ENCODE peak calls at places on chromosomes 7 and 10, in eight cellular contexts. One of them, this sample, is unnamed. For H3K4me1, the result is how much of the 10 kb centered on the place peaks cover.

GRCh38 chr7:129191272-129191671 is 2.8 kb downstream of the SMO start:
- DNase-seq in endodermal cell: no peak
- DNase-seq in MM.1S: no peak
- DNase-seq in endothelial cell of umbilical vein: no peak
- DNase-seq in CD8-positive, alpha-beta T cell: no peak
- DNase-seq in IMR-90: no peak
- DNase-seq in thoracic aorta: no peak
- DNase-seq in BE2C: no peak
- DNase-seq in this sample: no peak

GRCh38 chr7:94296886-94297285 is 97.8 kb upstream of the COL1A2 start:
- DNase-seq in endothelial cell of umbilical vein: no peak
- DNase-seq in CD8-positive, alpha-beta T cell: no peak
- DNase-seq in endodermal cell: no peak
- DNase-seq in IMR-90: no peak
- DNase-seq in MM.1S: no peak
- DNase-seq in BE2C: no peak
- DNase-seq in thoracic aorta: no peak
- DNase-seq in this sample: no peak

GRCh38 chr10:1579141-1579491 is 158.2 kb downstream of the ADARB2 start:
- DNase-seq in IMR-90: no peak
- DNase-seq in endothelial cell of umbilical vein: no peak
- DNase-seq in CD8-positive, alpha-beta T cell: no peak
- DNase-seq in endodermal cell: no peak
- DNase-seq in BE2C: no peak
- DNase-seq in thoracic aorta: no peak
- DNase-seq in MM.1S: no peak
- DNase-seq in this sample: no peak

GRCh38 chr7:32477649-32477980 is 12.6 kb downstream of the LSM5 start:
- DNase-seq in BE2C: no peak
- DNase-seq in endothelial cell of umbilical vein: no peak
- DNase-seq in IMR-90: no peak
- DNase-seq in endodermal cell: peak
- DNase-seq in CD8-positive, alpha-beta T cell: no peak
- DNase-seq in thoracic aorta: no peak
- DNase-seq in MM.1S: no peak
- DNase-seq in this sample: no peak

GRCh38 chr7:16345979-16346958 is 75.1 kb downstream of the CRPPA start:
- DNase-seq in MM.1S: peak
- DNase-seq in thoracic aorta: no peak
- DNase-seq in endodermal cell: no peak
- DNase-seq in endothelial cell of umbilical vein: no peak
- DNase-seq in CD8-positive, alpha-beta T cell: no peak
- DNase-seq in IMR-90: peak
- DNase-seq in BE2C: no peak
- DNase-seq in this sample: no peak

GRCh38 chr10:6187278-6187677 is 15.5 kb upstream of the PFKFB3 start:
- DNase-seq in MM.1S: no peak
- DNase-seq in CD8-positive, alpha-beta T cell: no peak
- DNase-seq in thoracic aorta: no peak
- DNase-seq in endodermal cell: no peak
- DNase-seq in endothelial cell of umbilical vein: no peak
- DNase-seq in BE2C: no peak
- DNase-seq in IMR-90: no peak
- DNase-seq in this sample: no peak

GRCh38 chr7:78311176-78311575 is 512.6 kb downstream of the PHTF2 start:
- DNase-seq in endodermal cell: no peak
- DNase-seq in MM.1S: no peak
- DNase-seq in CD8-positive, alpha-beta T cell: no peak
- DNase-seq in thoracic aorta: no peak
- DNase-seq in IMR-90: no peak
- DNase-seq in endothelial cell of umbilical vein: no peak
- DNase-seq in BE2C: no peak
- DNase-seq in this sample: no peak

GRCh38 chr10:47261121-47261520 is 38.9 kb upstream of the GDF10 start:
- DNase-seq in endothelial cell of umbilical vein: no peak
- DNase-seq in BE2C: no peak
- DNase-seq in IMR-90: no peak
- DNase-seq in thoracic aorta: no peak
- DNase-seq in CD8-positive, alpha-beta T cell: peak
- DNase-seq in MM.1S: peak
- DNase-seq in endodermal cell: peak
- DNase-seq in this sample: no peak

GRCh38 chr7:158030566-158030965 is 557.1 kb downstream of the PTPRN2 start:
- DNase-seq in IMR-90: no peak
- DNase-seq in BE2C: no peak
- DNase-seq in thoracic aorta: no peak
- DNase-seq in MM.1S: no peak
- DNase-seq in endodermal cell: no peak
- DNase-seq in CD8-positive, alpha-beta T cell: no peak
- DNase-seq in endothelial cell of umbilical vein: no peak
- DNase-seq in this sample: no peak

GRCh38 chr10:68238371-68238770 is 6.5 kb upstream of the ATOH7 start:
- DNase-seq in endothelial cell of umbilical vein: no peak
- DNase-seq in MM.1S: no peak
- DNase-seq in IMR-90: no peak
- DNase-seq in BE2C: no peak
- DNase-seq in thoracic aorta: no peak
- DNase-seq in endodermal cell: peak
- DNase-seq in CD8-positive, alpha-beta T cell: no peak
- DNase-seq in this sample: no peak

GRCh38 chr7:9835204-9835603 is 1138.5 kb upstream of the PHF14 start:
- DNase-seq in endothelial cell of umbilical vein: no peak
- DNase-seq in BE2C: no peak
- DNase-seq in thoracic aorta: no peak
- DNase-seq in CD8-positive, alpha-beta T cell: no peak
- DNase-seq in endodermal cell: no peak
- DNase-seq in MM.1S: no peak
- DNase-seq in IMR-90: no peak
- DNase-seq in this sample: no peak

GRCh38 chr7:16465469-16466086 is at the start of gene SOSTDC1:
- DNase-seq in BE2C: peak
- DNase-seq in MM.1S: no peak
- DNase-seq in CD8-positive, alpha-beta T cell: no peak
- DNase-seq in endodermal cell: peak
- DNase-seq in IMR-90: no peak
- DNase-seq in endothelial cell of umbilical vein: peak
- DNase-seq in thoracic aorta: no peak
- DNase-seq in this sample: peak

GRCh38 chr7:29277436-29278215 is 83.1 kb downstream of the CHN2 start:
- DNase-seq in endodermal cell: peak
- DNase-seq in BE2C: no peak
- DNase-seq in IMR-90: no peak
- DNase-seq in endothelial cell of umbilical vein: no peak
- DNase-seq in thoracic aorta: no peak
- DNase-seq in MM.1S: no peak
- DNase-seq in CD8-positive, alpha-beta T cell: no peak
- DNase-seq in this sample: no peak

GRCh38 chr7:132291446-132291845 is 284.8 kb downstream of the PLXNA4 start:
- DNase-seq in CD8-positive, alpha-beta T cell: no peak
- DNase-seq in thoracic aorta: no peak
- DNase-seq in MM.1S: no peak
- DNase-seq in BE2C: no peak
- DNase-seq in IMR-90: no peak
- DNase-seq in endothelial cell of umbilical vein: no peak
- DNase-seq in endodermal cell: no peak
- DNase-seq in this sample: no peak

GRCh38 chr10:126781817-126782216 is 111.3 kb upstream of the C10orf90 start:
- DNase-seq in endothelial cell of umbilical vein: no peak
- DNase-seq in thoracic aorta: no peak
- DNase-seq in CD8-positive, alpha-beta T cell: no peak
- DNase-seq in MM.1S: no peak
- DNase-seq in endodermal cell: no peak
- DNase-seq in IMR-90: no peak
- DNase-seq in BE2C: no peak
- DNase-seq in this sample: no peak

GRCh38 chr10:117138838-117139580 is 939 bp upstream of the VAX1 start:
- DNase-seq in BE2C: no peak
- DNase-seq in MM.1S: no peak
- DNase-seq in IMR-90: no peak
- DNase-seq in endodermal cell: peak
- DNase-seq in CD8-positive, alpha-beta T cell: no peak
- DNase-seq in endothelial cell of umbilical vein: no peak
- DNase-seq in thoracic aorta: no peak
- DNase-seq in this sample: peak

GRCh38 chr7:151381083-151381332 is 28.8 kb downstream of the WDR86 start:
- DNase-seq in CD8-positive, alpha-beta T cell: no peak
- DNase-seq in MM.1S: no peak
- DNase-seq in endodermal cell: no peak
- DNase-seq in endothelial cell of umbilical vein: no peak
- DNase-seq in thoracic aorta: no peak
- DNase-seq in BE2C: no peak
- DNase-seq in IMR-90: no peak
- DNase-seq in this sample: no peak

GRCh38 chr10:25398680-25399079 is 223.9 kb downstream of the GPR158 start:
- DNase-seq in MM.1S: no peak
- DNase-seq in IMR-90: no peak
- DNase-seq in BE2C: no peak
- DNase-seq in thoracic aorta: no peak
- DNase-seq in endothelial cell of umbilical vein: no peak
- DNase-seq in CD8-positive, alpha-beta T cell: no peak
- DNase-seq in endodermal cell: no peak
- DNase-seq in this sample: peak
- H3K4me1 ChIP-seq in MM.1S: under half
- H3K4me1 ChIP-seq in IMR-90: under half
- H3K4me1 ChIP-seq in BE2C: under half
- H3K4me1 ChIP-seq in thoracic aorta: under half
- H3K4me1 ChIP-seq in endothelial cell of umbilical vein: under half
- H3K4me1 ChIP-seq in CD8-positive, alpha-beta T cell: under half
- H3K4me1 ChIP-seq in endodermal cell: under half
- H3K4me1 ChIP-seq in this sample: under half

GRCh38 chr7:1956141-1956540 is 276.6 kb downstream of the MAD1L1 start:
- DNase-seq in thoracic aorta: no peak
- DNase-seq in BE2C: no peak
- DNase-seq in endodermal cell: no peak
- DNase-seq in endothelial cell of umbilical vein: no peak
- DNase-seq in IMR-90: no peak
- DNase-seq in CD8-positive, alpha-beta T cell: no peak
- DNase-seq in MM.1S: no peak
- DNase-seq in this sample: no peak

GRCh38 chr7:1959305-1959704 is 273.4 kb downstream of the MAD1L1 start:
- DNase-seq in CD8-positive, alpha-beta T cell: no peak
- DNase-seq in endothelial cell of umbilical vein: no peak
- DNase-seq in BE2C: no peak
- DNase-seq in thoracic aorta: no peak
- DNase-seq in endodermal cell: no peak
- DNase-seq in MM.1S: no peak
- DNase-seq in IMR-90: no peak
- DNase-seq in this sample: no peak

GRCh38 chr7:1954366-1955004 is 278.3 kb downstream of the MAD1L1 start:
- DNase-seq in endodermal cell: peak
- DNase-seq in thoracic aorta: no peak
- DNase-seq in IMR-90: no peak
- DNase-seq in CD8-positive, alpha-beta T cell: no peak
- DNase-seq in MM.1S: no peak
- DNase-seq in BE2C: no peak
- DNase-seq in endothelial cell of umbilical vein: no peak
- DNase-seq in this sample: no peak

GRCh38 chr7:1956611-1957470 is 275.9 kb downstream of the MAD1L1 start:
- DNase-seq in endothelial cell of umbilical vein: no peak
- DNase-seq in MM.1S: no peak
- DNase-seq in endodermal cell: no peak
- DNase-seq in CD8-positive, alpha-beta T cell: no peak
- DNase-seq in IMR-90: no peak
- DNase-seq in BE2C: no peak
- DNase-seq in thoracic aorta: no peak
- DNase-seq in this sample: no peak

DNA sequence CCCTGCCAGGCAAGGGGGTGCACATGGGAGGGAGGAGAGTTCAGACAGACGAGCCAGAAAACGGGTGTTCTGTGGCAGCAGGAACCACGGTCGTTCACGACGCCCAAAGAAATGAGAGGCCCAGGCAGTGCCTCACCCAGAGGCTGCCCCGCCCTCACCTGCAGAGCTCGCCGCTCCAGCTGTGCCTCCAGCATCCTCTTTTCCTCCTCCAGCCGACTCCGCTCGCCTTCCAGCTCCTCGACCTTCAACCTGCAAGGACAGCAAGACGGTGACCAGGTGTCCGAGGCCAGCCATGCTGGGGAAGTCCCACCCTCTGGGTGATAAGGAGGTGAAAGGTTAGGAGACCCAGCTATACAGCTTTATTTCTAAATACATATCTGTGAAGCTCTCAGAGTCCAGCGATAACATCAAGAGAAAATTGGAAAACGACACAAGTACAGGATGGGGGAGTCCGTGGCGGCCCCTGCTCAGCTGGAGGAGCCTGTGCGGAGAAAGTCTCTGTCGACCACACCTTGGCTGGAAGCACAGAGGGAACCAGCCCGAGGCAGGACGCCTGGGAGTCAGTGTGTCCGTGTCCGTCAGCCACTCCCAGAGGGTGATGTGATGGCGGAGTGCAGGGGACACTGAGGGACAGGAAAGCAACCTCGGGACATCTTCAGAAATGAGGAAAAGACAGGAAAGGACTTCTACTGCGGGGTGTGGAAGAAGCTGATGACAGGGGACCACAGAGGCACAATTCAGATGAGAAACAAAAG is 275.1 kb downstream of the MAD1L1 start:
- DNase-seq in IMR-90: no peak
- DNase-seq in CD8-positive, alpha-beta T cell: no peak
- DNase-seq in thoracic aorta: no peak
- DNase-seq in endodermal cell: no peak
- DNase-seq in endothelial cell of umbilical vein: no peak
- DNase-seq in BE2C: peak
- DNase-seq in MM.1S: no peak
- DNase-seq in this sample: no peak
- H3K4me3 ChIP-seq in IMR-90: no peak
- H3K4me3 ChIP-seq in CD8-positive, alpha-beta T cell: no peak
- H3K4me3 ChIP-seq in thoracic aorta: no peak
- H3K4me3 ChIP-seq in endodermal cell: no peak
- H3K4me3 ChIP-seq in endothelial cell of umbilical vein: no peak
- H3K4me3 ChIP-seq in BE2C: no peak
- H3K4me3 ChIP-seq in MM.1S: no peak
- H3K4me3 ChIP-seq in this sample: no peak

GRCh38 chr10:23657677-23658076 is 218.8 kb downstream of the OTUD1 start:
- DNase-seq in endodermal cell: no peak
- DNase-seq in IMR-90: no peak
- DNase-seq in MM.1S: no peak
- DNase-seq in endothelial cell of umbilical vein: no peak
- DNase-seq in BE2C: no peak
- DNase-seq in thoracic aorta: no peak
- DNase-seq in CD8-positive, alpha-beta T cell: no peak
- DNase-seq in this sample: no peak

GRCh38 chr10:23656735-23657134 is 217.9 kb downstream of the OTUD1 start:
- DNase-seq in CD8-positive, alpha-beta T cell: no peak
- DNase-seq in IMR-90: no peak
- DNase-seq in MM.1S: peak
- DNase-seq in thoracic aorta: no peak
- DNase-seq in endodermal cell: peak
- DNase-seq in BE2C: no peak
- DNase-seq in endothelial cell of umbilical vein: no peak
- DNase-seq in this sample: peak
- TF ChIP-seq CTCF in CD8-positive, alpha-beta T cell: peak
- TF ChIP-seq CTCF in IMR-90: no peak
- TF ChIP-seq CTCF in MM.1S: peak
- TF ChIP-seq CTCF in thoracic aorta: peak
- TF ChIP-seq CTCF in endodermal cell: peak
- TF ChIP-seq CTCF in BE2C: peak
- TF ChIP-seq CTCF in endothelial cell of umbilical vein: no peak
- TF ChIP-seq CTCF in this sample: no peak

DNA sequence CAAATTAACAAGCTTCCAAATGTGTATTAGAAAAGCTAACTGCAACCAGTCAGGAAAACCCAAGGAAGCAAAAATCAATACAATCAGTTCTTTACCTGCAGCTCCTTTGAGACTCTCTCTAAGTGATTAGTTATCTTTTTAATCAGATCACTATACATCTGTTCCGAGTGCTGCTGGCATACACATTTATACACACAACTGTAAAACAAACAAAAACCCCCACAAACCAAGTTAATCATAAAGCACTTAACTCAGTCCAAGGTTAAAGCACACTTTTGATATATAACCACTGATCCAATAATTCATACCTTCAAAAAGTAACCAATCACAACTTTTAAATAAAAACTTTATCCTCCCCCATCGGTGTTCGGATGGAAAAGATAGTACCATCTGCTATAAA is 25.6 kb downstream of the CACUL1 start:
- DNase-seq in endothelial cell of umbilical vein: no peak
- DNase-seq in MM.1S: no peak
- DNase-seq in BE2C: no peak
- DNase-seq in IMR-90: no peak
- DNase-seq in endodermal cell: no peak
- DNase-seq in thoracic aorta: no peak
- DNase-seq in CD8-positive, alpha-beta T cell: no peak
- DNase-seq in this sample: no peak
- H3K4me1 ChIP-seq in endothelial cell of umbilical vein: under half
- H3K4me1 ChIP-seq in MM.1S: under half
- H3K4me1 ChIP-seq in BE2C: under half
- H3K4me1 ChIP-seq in IMR-90: under half
- H3K4me1 ChIP-seq in endodermal cell: under half
- H3K4me1 ChIP-seq in thoracic aorta: under half
- H3K4me1 ChIP-seq in CD8-positive, alpha-beta T cell: half or more
- H3K4me1 ChIP-seq in this sample: under half

This sample was measured in cardiac muscle cell.